ENCODE peak calls at places on chromosomes 1 and 21, in four cellular contexts. X is IMR-90, Z is H9, G is mesendoderm. H is an unnamed sample.

GRCh38 chr1:97252076-97252475 is 530.5 kb downstream of the PTBP2 start:
- DNase-seq in X (peak; percentile 81), Z (no peak), G (no peak), H (peak; percentile 51)

GRCh38 chr1:169794530-169795416 is at the start of gene METTL18:
- DNase-seq in G (peak; percentile 99), X (peak; percentile 96), Z (peak; percentile 95), H (peak; percentile 97)

GRCh38 chr21:16193758-16194606 is 464.2 kb downstream of the USP25 start:
- DNase-seq in G (peak; percentile 93), X (peak; percentile 79), Z (peak; percentile 39), H (peak; percentile 82)

GRCh38 chr1:93000751-93001175 is 39.5 kb upstream of the DIPK1A start:
- DNase-seq in Z (no peak), G (peak; percentile 81), X (no peak), H (no peak)

GRCh38 chr1:246492611-246493245 is 14.4 kb downstream of the SMYD3 start:
- DNase-seq in Z (peak; percentile 60), X (peak; percentile 79), G (peak; percentile 76), H (peak; percentile 82)

GRCh38 chr21:25428537-25428936 is 178.7 kb downstream of the MRPL39 start:
- DNase-seq in Z (no peak), X (peak; percentile 5), G (no peak), H (no peak)

GRCh38 chr1:151565500-151566189 is 25.5 kb downstream of the TUFT1 start:
- DNase-seq in X (no peak), G (no peak), Z (no peak), H (no peak)

GRCh38 chr1:179706339-179706941 is 36.7 kb upstream of the FAM163A start:
- DNase-seq in X (peak; percentile 67), G (peak; percentile 71), Z (peak; percentile 38), H (peak; percentile 60)

GRCh38 chr1:9573723-9574122 is 15.0 kb upstream of the TMEM201 start:
- DNase-seq in G (peak; percentile 67), X (peak; percentile 25), Z (no peak), H (peak; percentile 49)

GRCh38 chr21:44618504-44618903 is 6.6 kb downstream of the KRTAP10-8 start:
- DNase-seq in Z (peak; percentile 68), G (peak; percentile 66), X (peak; percentile 14), H (no peak)

GRCh38 chr21:45651921-45652320 is 8.4 kb downstream of the PCBP3 start:
- DNase-seq in Z (no peak), X (no peak), G (no peak), H (no peak)

DNA sequence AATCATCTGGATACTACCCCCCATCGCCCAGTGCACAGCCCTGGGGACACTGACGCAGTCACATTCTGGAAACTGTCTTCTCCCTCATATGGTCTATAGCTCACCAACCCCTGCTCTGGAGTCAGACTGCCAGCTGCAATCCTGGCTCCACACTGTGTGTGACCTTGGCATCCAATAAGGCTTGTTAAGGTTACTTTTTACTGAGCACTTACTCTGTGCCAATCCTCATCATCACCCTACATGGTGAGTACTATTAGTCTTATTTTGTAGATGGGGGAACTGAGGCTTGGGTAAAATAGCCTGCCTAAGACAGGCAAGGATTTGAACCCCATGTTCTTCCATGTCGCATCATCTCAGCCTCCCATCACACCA is 34.9 kb downstream of the AHDC1 start:
- DNase-seq in G (no peak), X (no peak), Z (no peak), H (peak; percentile 53)
- H3K4me2 ChIP-seq in G (no peak overlapping the region), X (no peak overlapping the region), Z (peak overlapping the region; percentile 15), H (no peak overlapping the region)

GRCh38 chr1:19479351-19480120 is 5.8 kb downstream of the CAPZB start:
- DNase-seq in Z (no peak), G (no peak), X (no peak), H (no peak)
- H3K4me1 ChIP-seq in Z (peaks cover 38% of the 10 kb centered on the region), G (peaks cover 19% of the 10 kb centered on the region), X (peaks cover 45% of the 10 kb centered on the region), H (peaks cover 59% of the 10 kb centered on the region)

DNA sequence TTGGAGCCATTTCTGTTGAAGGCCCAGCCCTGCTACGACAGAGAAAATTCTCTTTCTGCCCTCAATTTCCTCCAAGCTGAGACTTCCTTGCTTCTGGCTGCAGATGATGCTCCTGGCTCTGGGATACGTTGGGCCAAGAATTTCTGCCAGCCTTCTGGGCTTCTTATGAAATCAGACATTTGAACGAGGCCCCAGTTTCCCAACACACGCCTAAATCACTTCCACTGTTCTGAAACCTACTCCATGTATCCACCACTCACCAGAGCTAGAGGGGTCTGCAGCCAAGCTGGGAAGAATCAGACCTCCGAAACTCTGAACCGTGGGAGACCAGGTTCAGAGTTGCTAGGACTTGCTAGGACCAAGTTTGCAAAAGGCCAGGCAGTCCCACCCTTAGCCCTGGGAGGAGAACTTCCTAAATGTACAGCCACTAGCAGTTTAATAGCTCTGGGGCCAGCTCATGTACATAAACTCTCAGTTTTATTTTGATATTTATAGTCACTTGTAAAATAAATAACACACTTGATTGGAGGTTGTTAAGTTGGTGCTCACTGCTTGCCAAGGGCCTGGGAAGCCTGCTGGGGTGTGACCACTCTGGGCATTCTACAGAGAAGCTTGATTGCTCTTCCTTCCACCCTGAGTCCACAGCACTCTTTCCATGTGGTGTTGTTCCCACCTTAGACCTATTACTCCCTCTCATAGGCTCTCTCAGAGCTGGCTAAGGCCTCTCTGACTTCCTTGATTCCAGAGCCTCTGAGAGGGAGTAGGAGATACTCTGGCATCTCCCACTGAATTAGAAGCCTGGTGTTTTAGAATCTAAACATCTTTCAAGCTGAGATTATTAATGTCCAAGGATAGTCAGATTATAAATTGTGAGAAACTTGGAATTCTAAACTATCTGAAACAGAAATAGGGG is 83.4 kb upstream of the TRABD2B start:
- DNase-seq in Z (no peak), G (no peak), X (no peak), H (no peak)
- H4K8ac ChIP-seq in Z (no peak overlapping the region), G (no peak overlapping the region), X (no peak overlapping the region), H (no peak overlapping the region)

DNA sequence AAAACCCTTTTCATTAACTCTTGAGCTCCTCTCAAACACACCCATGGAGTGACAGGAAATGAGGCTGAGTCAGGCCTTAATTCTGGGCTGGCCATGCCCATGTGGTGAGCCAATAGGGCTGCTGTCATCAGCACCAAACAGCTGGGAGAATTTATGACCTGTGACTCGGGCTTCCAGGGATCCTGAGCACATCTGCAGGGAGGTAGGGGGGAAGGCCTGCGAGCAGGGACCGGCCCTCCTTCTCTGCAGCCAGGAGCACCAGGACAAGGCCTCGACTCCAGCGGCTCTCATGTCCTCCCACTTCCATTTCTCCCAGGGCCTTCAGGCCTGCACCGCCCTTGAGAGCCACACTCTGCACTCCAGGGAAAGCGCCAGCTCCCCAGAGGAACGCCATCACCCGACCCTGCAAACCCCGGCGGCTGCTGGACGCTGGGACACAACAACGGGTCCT is 14.6 kb downstream of the RIPK4 start:
- DNase-seq in Z (no peak), G (peak; percentile 74), X (peak; percentile 64), H (peak; percentile 27)
- H3K4me2 ChIP-seq in Z (no peak overlapping the region), G (no peak overlapping the region), X (no peak overlapping the region), H (no peak overlapping the region)

DNA sequence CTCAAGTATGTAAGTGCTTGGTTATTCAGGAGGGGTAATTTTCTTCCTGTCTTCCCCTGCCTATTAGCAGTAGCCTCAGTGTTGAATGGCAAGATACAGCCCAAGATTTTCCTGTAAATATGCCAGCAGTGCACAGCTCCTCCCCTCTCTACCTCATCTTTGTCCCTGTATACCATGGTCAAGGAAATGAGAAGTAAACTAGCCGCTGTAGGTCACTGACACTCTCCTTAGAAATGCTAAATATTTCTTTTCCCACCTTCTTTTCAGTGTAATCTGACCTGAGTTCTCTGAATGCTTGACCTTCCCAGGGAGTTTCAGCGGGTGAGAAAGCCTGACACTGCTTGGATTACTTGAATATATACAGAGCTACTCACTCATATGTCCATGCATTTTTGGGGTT is 84.1 kb upstream of the ZNF326 start:
- DNase-seq in G (peak; percentile 96), X (peak; percentile 96), Z (peak; percentile 60), H (peak; percentile 92)
- H3K4me1 ChIP-seq in G (peaks cover 10% of the 10 kb centered on the region), X (peaks cover 34% of the 10 kb centered on the region), Z (peaks cover 30% of the 10 kb centered on the region), H (peaks cover 16% of the 10 kb centered on the region)

DNA sequence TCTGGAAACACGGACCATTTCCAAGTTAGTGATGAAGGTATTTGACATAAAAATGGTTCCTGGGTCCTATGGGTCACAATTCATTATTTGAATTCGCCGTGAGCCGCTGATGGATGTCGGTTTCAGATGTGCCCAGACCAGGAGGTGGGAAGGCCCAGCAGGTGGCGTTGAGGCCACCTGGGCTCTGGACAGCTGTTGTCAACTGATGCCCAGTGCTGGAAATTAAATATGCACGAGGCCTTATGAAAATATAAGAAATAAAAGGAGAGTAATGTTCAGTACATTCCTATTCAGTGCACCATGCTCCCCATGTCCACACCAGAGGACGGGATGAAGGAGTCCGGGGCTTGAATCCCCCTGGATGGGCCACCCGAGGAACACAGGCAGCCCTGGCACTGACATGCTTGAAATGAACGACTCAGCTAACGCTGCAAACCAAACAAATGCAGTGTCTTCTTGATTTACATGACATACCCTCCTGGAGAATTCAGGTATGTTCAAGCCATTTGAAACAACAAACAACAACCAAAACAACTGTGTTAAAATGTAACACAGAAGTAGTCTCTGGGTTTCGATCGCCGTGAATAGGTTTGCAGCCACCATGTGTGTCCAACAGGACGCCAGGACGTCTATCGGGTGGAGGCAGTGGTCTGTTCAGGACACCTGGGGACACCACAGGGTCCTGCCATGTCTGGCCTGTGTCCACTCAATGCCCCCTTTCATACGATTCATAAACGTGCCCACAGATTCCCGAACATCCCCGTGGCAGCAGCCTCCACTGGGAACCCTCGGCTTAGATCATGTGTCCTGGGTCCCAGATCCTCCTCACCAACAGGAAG is 6.1 kb downstream of the TFF3 start:
- DNase-seq in Z (no peak), X (no peak), G (peak; percentile 44), H (no peak)
- H4K8ac ChIP-seq in Z (no peak overlapping the region), X (no peak overlapping the region), G (no peak overlapping the region), H (no peak overlapping the region)